ENCODE peak calls at places on chromosomes 5 and 9, in eight cellular contexts. P is ascending aorta, F is lung, T is astrocyte, L is psoas muscle, N is tibial artery, Z is uterus, U is SK-N-SH. G is an unnamed sample. For H3K4me1, the result is how much of the 10 kb centered on the place peaks cover.

GRCh38 chr5:74020488-74020887 is 394.5 kb downstream of the ARHGEF28 start:
- DNase-seq in F (peak), Z (no peak), L (no peak), N (no peak), P (no peak), U (no peak), T (no peak), G (no peak)

GRCh38 chr9:127283917-127284316 is 19.3 kb downstream of the GARNL3 start:
- DNase-seq in T (peak), L (peak), Z (peak), N (peak), U (no peak), F (no peak), P (no peak), G (peak)

GRCh38 chr5:107670028-107670926 is 460 bp downstream of the EFNA5 start:
- DNase-seq in F (peak), Z (no peak), L (peak), T (peak), N (peak), U (peak), P (no peak), G (no peak)

GRCh38 chr5:137186759-137187461 is 312.2 kb downstream of the SPOCK1 start:
- DNase-seq in T (peak), P (no peak), N (peak), Z (peak), L (peak), F (no peak), U (no peak), G (no peak)

GRCh38 chr5:89313044-89313443 is 430.1 kb upstream of the MEF2C start:
- DNase-seq in U (no peak), Z (no peak), T (peak), F (no peak), P (no peak), N (no peak), L (no peak), G (no peak)

GRCh38 chr9:83327750-83328622 is 210.2 kb downstream of the FRMD3 start:
- DNase-seq in N (no peak), L (no peak), Z (no peak), U (peak), T (no peak), P (no peak), F (no peak), G (no peak)

GRCh38 chr5:72441861-72442540 is 65.2 kb downstream of the ZNF366 start:
- DNase-seq in T (peak), Z (no peak), F (no peak), P (no peak), L (no peak), N (no peak), U (no peak), G (no peak)

GRCh38 chr5:176687247-176687646 is 40.0 kb downstream of the TSPAN17 start:
- DNase-seq in F (no peak), T (no peak), U (no peak), N (no peak), Z (no peak), L (no peak), P (no peak), G (no peak)

GRCh38 chr5:57989378-57989777 is 470.5 kb downstream of the PLK2 start:
- DNase-seq in P (no peak), F (no peak), N (no peak), L (no peak), T (peak), Z (no peak), U (no peak), G (no peak)

GRCh38 chr9:72477862-72478564 is 43.4 kb upstream of the TMC1 start:
- DNase-seq in N (no peak), P (no peak), F (peak), U (no peak), T (peak), L (no peak), Z (no peak), G (no peak)

GRCh38 chr9:94586814-94587213 is 6.8 kb downstream of the FBP2 start:
- DNase-seq in U (no peak), L (no peak), F (no peak), N (no peak), Z (no peak), T (peak), P (no peak), G (no peak)

GRCh38 chr5:176732736-176733585 is 77.4 kb upstream of the UNC5A start:
- DNase-seq in T (no peak), L (no peak), F (no peak), U (peak), Z (no peak), P (no peak), N (peak), G (no peak)

GRCh38 chr5:33267741-33268140 is 173.0 kb upstream of the TARS1 start:
- DNase-seq in N (no peak), T (no peak), Z (no peak), F (no peak), P (no peak), L (no peak), U (no peak), G (no peak)

GRCh38 chr5:177369050-177369912 is 11.6 kb downstream of the RGS14 start:
- DNase-seq in Z (no peak), T (no peak), L (no peak), N (no peak), P (no peak), U (peak), F (no peak), G (no peak)

GRCh38 chr5:133130387-133131118 is 78.7 kb downstream of the HSPA4 start:
- DNase-seq in T (no peak), F (no peak), P (no peak), Z (no peak), L (no peak), N (no peak), U (no peak), G (no peak)

GRCh38 chr5:134554319-134555222 is 29.1 kb downstream of the JADE2 start:
- DNase-seq in N (peak), P (no peak), U (peak), F (peak), Z (peak), T (peak), L (peak), G (peak)

GRCh38 chr5:78677777-78678668 is 29.5 kb upstream of the LHFPL2 start:
- DNase-seq in T (peak), L (peak), F (no peak), Z (peak), N (peak), P (no peak), U (peak), G (no peak)

GRCh38 chr5:27727254-27727653 is 688.9 kb upstream of the CDH9 start:
- DNase-seq in U (no peak), N (no peak), Z (no peak), T (no peak), P (no peak), F (no peak), L (no peak), G (no peak)

GRCh38 chr9:4299006-4299795 is 667 bp downstream of the GLIS3 start:
- DNase-seq in N (peak), L (peak), F (peak), T (peak), U (peak), Z (peak), P (no peak), G (peak)

GRCh38 chr5:151718653-151719052 is 31.9 kb upstream of the SPARC start:
- DNase-seq in F (no peak), L (no peak), N (no peak), T (peak), P (no peak), U (no peak), Z (peak), G (no peak)

GRCh38 chr5:168702511-168702910 is 123.3 kb upstream of the PANK3 start:
- DNase-seq in P (no peak), U (no peak), F (no peak), L (no peak), N (no peak), Z (no peak), T (no peak), G (no peak)

GRCh38 chr5:72283358-72283757 is 36.7 kb downstream of the MRPS27 start:
- DNase-seq in P (no peak), U (peak), Z (peak), N (no peak), F (no peak), T (no peak), L (no peak), G (no peak)

GRCh38 chr5:178418471-178419010 is 171.7 kb downstream of the COL23A1 start:
- DNase-seq in N (no peak), F (no peak), T (no peak), U (peak), L (no peak), P (no peak), Z (no peak), G (no peak)

GRCh38 chr9:4594545-4594944 is 67.5 kb upstream of the PLPP6 start:
- DNase-seq in N (no peak), Z (no peak), T (no peak), F (no peak), P (no peak), L (no peak), U (no peak), G (no peak)

GRCh38 chr9:125522328-125522725 is 184.7 kb downstream of the MAPKAP1 start:
- DNase-seq in T (peak), N (no peak), P (no peak), L (no peak), F (peak), U (no peak), Z (no peak), G (no peak)

GRCh38 chr5:106545325-106545724 is 1125.4 kb downstream of the EFNA5 start:
- DNase-seq in P (no peak), Z (no peak), T (peak), N (no peak), F (no peak), L (no peak), U (no peak), G (no peak)

GRCh38 chr5:172777381-172778222 is 6.6 kb upstream of the DUSP1 start:
- DNase-seq in F (peak), T (peak), U (no peak), Z (peak), N (peak), P (peak), L (peak), G (peak)

GRCh38 chr5:76617675-76618074 is 5.5 kb downstream of the F2RL2 start:
- DNase-seq in F (no peak), P (no peak), T (peak), Z (no peak), N (no peak), L (no peak), U (no peak), G (no peak)

GRCh38 chr9:130095872-130096271 is 42.2 kb downstream of the GPR107 start:
- DNase-seq in F (no peak), N (no peak), Z (no peak), P (no peak), L (no peak), U (no peak), T (no peak), G (no peak)

GRCh38 chr9:77514886-77515711 is 133.0 kb downstream of the GNA14 start:
- DNase-seq in P (no peak), T (peak), N (peak), U (no peak), L (no peak), Z (peak), F (no peak), G (no peak)

GRCh38 chr5:111745075-111745474 is 11.9 kb downstream of the NREP start:
- DNase-seq in L (no peak), P (no peak), F (no peak), Z (no peak), U (no peak), N (no peak), T (no peak), G (no peak)
- H3K4me1 ChIP-seq in L (half or more), P (under half), F (half or more), Z (under half), U (under half), N (under half), T (half or more), G (under half)

GRCh38 chr5:6347165-6347564 is 31.2 kb downstream of the MED10 start:
- DNase-seq in L (no peak), P (no peak), F (no peak), U (no peak), N (no peak), T (no peak), Z (no peak), G (no peak)

GRCh38 chr5:6348476-6349000 is 29.8 kb downstream of the MED10 start:
- DNase-seq in L (no peak), Z (no peak), P (no peak), N (no peak), U (no peak), F (no peak), T (no peak), G (no peak)

GRCh38 chr5:6350277-6351090 is 27.9 kb downstream of the MED10 start:
- DNase-seq in F (no peak), T (no peak), P (no peak), U (peak), Z (no peak), N (no peak), L (no peak), G (no peak)

GRCh38 chr5:6347673-6348072 is 30.7 kb downstream of the MED10 start:
- DNase-seq in U (no peak), F (no peak), N (no peak), L (no peak), P (no peak), T (no peak), Z (no peak), G (no peak)

DNA sequence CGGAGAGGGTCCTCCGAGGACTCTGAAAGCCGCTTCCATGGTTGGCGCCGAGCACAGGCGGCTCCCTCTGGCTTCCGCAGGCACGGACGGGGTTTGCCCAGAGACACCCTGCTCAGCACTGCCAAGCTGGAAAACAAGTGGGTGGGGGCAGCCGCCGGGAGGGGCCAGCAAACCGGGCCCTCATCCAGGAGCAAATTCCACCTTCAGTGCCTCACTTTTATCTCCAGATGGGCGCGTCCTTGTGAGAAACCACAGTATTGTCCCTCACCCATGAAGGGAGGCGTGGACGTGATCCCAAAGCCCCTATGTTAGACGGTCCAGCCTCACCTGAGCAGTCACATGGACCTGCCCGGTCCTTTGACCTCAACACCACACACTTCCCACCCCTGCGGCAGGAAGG is 29.0 kb downstream of the MED10 start:
- DNase-seq in F (no peak), Z (no peak), L (no peak), N (no peak), U (no peak), T (no peak), P (no peak), G (no peak)
- H3K4me3 ChIP-seq in F (no peak), Z (no peak), L (no peak), N (no peak), U (no peak), T (no peak), P (no peak), G (no peak)

DNA sequence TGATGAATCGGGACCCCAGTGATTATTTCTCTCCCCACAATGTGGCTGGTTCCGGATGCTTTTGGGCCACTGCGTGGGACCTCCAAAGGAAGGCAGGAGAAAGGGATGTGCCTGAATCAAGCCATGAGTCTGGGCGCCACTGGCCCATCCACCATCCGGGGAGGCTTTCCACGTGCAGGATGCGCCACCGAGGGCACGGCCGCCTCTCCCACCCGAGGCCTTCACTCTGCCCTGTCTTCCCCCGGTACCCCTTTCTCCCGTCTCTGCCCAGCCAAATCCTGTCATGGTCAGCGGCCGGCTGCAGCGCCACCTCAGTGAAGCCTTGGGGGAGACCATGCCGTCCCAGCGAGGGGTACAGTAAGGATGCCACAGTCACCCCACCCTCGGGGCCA is 43.9 kb upstream of the GRHPR start:
- DNase-seq in T (no peak), U (no peak), L (no peak), F (no peak), N (no peak), P (no peak), Z (no peak), G (no peak)
- H3K4me1 ChIP-seq in T (under half), U (under half), L (under half), F (under half), N (under half), P (under half), Z (under half), G (under half)

DNA sequence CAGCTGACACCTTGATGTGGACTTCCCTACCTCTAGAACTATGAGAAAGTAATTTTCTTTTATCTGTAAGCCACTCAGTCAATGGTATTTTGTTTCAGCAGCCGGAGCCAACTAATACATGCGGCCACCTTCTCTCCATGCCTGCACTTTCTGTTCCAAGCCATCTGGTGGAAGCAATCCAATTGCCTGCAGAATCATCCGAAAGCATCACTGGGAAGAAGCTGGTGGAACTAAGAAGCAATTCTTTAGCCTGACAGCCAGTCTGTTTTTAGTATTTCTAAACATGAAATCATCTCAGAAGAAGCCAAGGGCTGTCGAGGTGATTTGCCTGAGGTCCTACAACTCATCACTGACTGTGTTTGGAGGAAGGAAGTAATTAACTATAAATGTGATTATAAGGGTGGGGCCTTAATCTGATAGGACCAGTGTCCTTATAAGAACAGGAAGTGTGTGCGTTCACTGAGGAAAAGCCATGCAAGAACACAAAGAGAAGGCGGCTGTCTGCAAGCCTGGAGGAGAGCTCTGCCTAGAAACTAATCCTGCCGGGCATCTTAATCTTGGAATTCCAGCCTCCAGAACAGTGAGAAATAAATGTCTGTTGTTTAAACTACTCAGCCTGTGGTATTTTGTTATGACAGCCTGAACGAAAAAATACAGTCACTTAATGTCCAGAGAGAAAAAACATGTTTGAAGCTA is 49.1 kb downstream of the NXNL2 start:
- DNase-seq in L (no peak), T (peak), F (no peak), P (no peak), Z (peak), N (no peak), U (no peak), G (no peak)
- H3K4me3 ChIP-seq in L (no peak), T (no peak), F (no peak), P (no peak), Z (no peak), N (no peak), U (no peak), G (no peak)